ENCODE peak calls at places on chromosomes 1 and 21, in nine cellular contexts. J is CD8-positive, alpha-beta T cell; I is GM10248; M is mesothelial cell of epicardium; F is cardiac fibroblast; Y is fibroblast of the aortic adventitia; S is Calu3; X is neural crest cell; P is kidney. Z is an unnamed sample.

GRCh38 chr1:224435318-224435763 is 744 bp upstream of the WDR26 start:
- DNase-seq in M (no peak), P (no peak), F (peak; percentile 68), I (peak; percentile 26), Y (peak; percentile 86), J (no peak), S (no peak), X (no peak), Z (peak; percentile 54)

GRCh38 chr21:46125846-46126301 is 28.0 kb downstream of the COL6A2 start:
- DNase-seq in Y (no peak), F (no peak), M (peak; percentile 16), I (no peak), S (no peak), P (peak; percentile 68), J (no peak), X (no peak), Z (no peak)

GRCh38 chr1:38028105-38028591 is 15.6 kb downstream of the UTP11 start:
- DNase-seq in I (peak; percentile 84), P (no peak), F (no peak), S (no peak), J (no peak), Y (no peak), X (no peak), M (no peak), Z (no peak)

GRCh38 chr21:45135122-45135521 is 60.7 kb downstream of the ADARB1 start:
- DNase-seq in S (no peak), X (no peak), I (no peak), F (no peak), Y (no peak), P (no peak), J (no peak), M (no peak), Z (no peak)

GRCh38 chr1:61084560-61084991 is 2.2 kb downstream of the NFIA start:
- DNase-seq in I (no peak), J (no peak), P (no peak), M (no peak), Y (peak; percentile 64), S (no peak), F (peak; percentile 27), X (no peak), Z (no peak)

GRCh38 chr1:27366411-27367159 is at the start of gene MAP3K6:
- DNase-seq in M (no peak), P (peak; percentile 98), X (peak; percentile 48), Y (peak; percentile 73), S (peak; percentile 79), J (no peak), F (peak; percentile 88), I (peak; percentile 63), Z (no peak)

GRCh38 chr21:25983745-25984144 is 186.8 kb downstream of the APP start:
- DNase-seq in S (no peak), Y (peak; percentile 24), I (no peak), F (peak; percentile 55), X (no peak), M (no peak), J (no peak), P (no peak), Z (no peak)

GRCh38 chr21:42678618-42679295 is 25.3 kb downstream of the PDE9A start:
- DNase-seq in S (no peak), M (no peak), Y (no peak), J (no peak), P (no peak), I (no peak), X (no peak), F (no peak), Z (no peak)

GRCh38 chr21:20701235-20701634 is 297.0 kb upstream of the NCAM2 start:
- DNase-seq in S (no peak), J (no peak), P (peak; percentile 54), I (no peak), F (no peak), Y (no peak), M (no peak), X (no peak), Z (no peak)

GRCh38 chr1:167103236-167103894 is 9.5 kb downstream of the STYXL2 start:
- DNase-seq in I (no peak), X (no peak), S (no peak), J (no peak), M (no peak), Y (no peak), P (no peak), F (no peak), Z (no peak)

GRCh38 chr1:30881266-30882181 is 27.0 kb downstream of the SDC3 start:
- DNase-seq in M (no peak), I (peak; percentile 77), F (no peak), P (no peak), S (no peak), X (no peak), Y (no peak), J (no peak), Z (no peak)

GRCh38 chr21:42024261-42024877 is 14.2 kb upstream of the ZBTB21 start:
- DNase-seq in S (no peak), J (no peak), P (no peak), F (no peak), M (no peak), I (no peak), Y (no peak), X (no peak), Z (no peak)

GRCh38 chr21:45747802-45748445 is 104.4 kb downstream of the PCBP3 start:
- DNase-seq in J (no peak), F (peak; percentile 41), Y (peak; percentile 47), X (no peak), S (peak; percentile 7), P (no peak), M (no peak), I (no peak), Z (no peak)

GRCh38 chr21:42358261-42358660 is 7.5 kb upstream of the TFF2 start:
- DNase-seq in P (peak; percentile 26), M (no peak), F (no peak), Y (no peak), S (no peak), X (no peak), J (no peak), I (no peak), Z (peak; percentile 20)

GRCh38 chr1:22398656-22399420 is 52.8 kb upstream of the ZBTB40 start:
- DNase-seq in I (no peak), F (peak; percentile 15), S (no peak), Y (peak; percentile 13), X (no peak), M (no peak), P (no peak), J (no peak), Z (no peak)

GRCh38 chr21:45310446-45310845 is 22.8 kb upstream of the POFUT2 start:
- DNase-seq in I (no peak), M (no peak), F (no peak), P (peak; percentile 54), J (no peak), S (no peak), X (no peak), Y (no peak), Z (no peak)

GRCh38 chr1:32619701-32620485 is 30.5 kb downstream of the ZBTB8OS start:
- DNase-seq in M (no peak), X (no peak), J (no peak), I (peak; percentile 52), F (peak; percentile 55), Y (peak; percentile 65), P (no peak), S (no peak), Z (no peak)

GRCh38 chr21:33308586-33309490 is 15.9 kb upstream of the IFNAR1 start:
- DNase-seq in P (no peak), M (no peak), S (no peak), F (peak; percentile 40), X (no peak), J (no peak), I (no peak), Y (peak; percentile 35), Z (no peak)

GRCh38 chr1:162877412-162877811 is 16.4 kb upstream of the CCDC190 start:
- DNase-seq in M (no peak), J (no peak), P (no peak), X (no peak), Y (no peak), S (no peak), I (no peak), F (no peak), Z (no peak)

GRCh38 chr1:156063997-156064285 is 3.0 kb downstream of the RAB25 start:
- DNase-seq in M (no peak), F (peak; percentile 47), I (no peak), J (no peak), X (no peak), S (no peak), Y (no peak), P (no peak), Z (no peak)

GRCh38 chr1:151705739-151706463 is 10.7 kb downstream of the CELF3 start:
- DNase-seq in F (no peak), M (no peak), I (no peak), S (no peak), Y (no peak), P (no peak), X (no peak), J (no peak), Z (no peak)

GRCh38 chr1:225533238-225533637 is 105.4 kb upstream of the LBR start:
- DNase-seq in P (no peak), F (no peak), X (no peak), M (no peak), J (no peak), S (no peak), I (no peak), Y (no peak), Z (no peak)

GRCh38 chr1:59333626-59334277 is 36.9 kb downstream of the FGGY start:
- DNase-seq in Y (no peak), S (no peak), X (no peak), P (no peak), M (no peak), I (no peak), F (no peak), J (no peak), Z (peak; percentile 54)

GRCh38 chr1:202189919-202190715 is 3.5 kb upstream of the LGR6 start:
- DNase-seq in S (peak; percentile 68), F (no peak), J (no peak), M (no peak), I (no peak), X (no peak), Y (no peak), P (no peak), Z (no peak)
- TF ChIP-seq CTCF in S (peak; percentile 36), F (peak; percentile 31), J (no peak), M (no peak), I (no peak), X (peak; percentile 26), Y (peak; percentile 26), P (no peak), Z (no peak)

GRCh38 chr1:114131526-114132220 is 22.0 kb downstream of the SYT6 start:
- DNase-seq in S (no peak), F (no peak), X (no peak), J (no peak), Y (peak; percentile 28), M (no peak), I (no peak), P (no peak), Z (no peak)
- TF ChIP-seq CTCF in S (no peak), F (no peak), X (no peak), J (no peak), Y (no peak), M (no peak), I (no peak), P (no peak), Z (no peak)

GRCh38 chr1:230851291-230851691 is 17.0 kb downstream of the C1orf198 start:
- DNase-seq in S (no peak), J (no peak), I (no peak), P (no peak), X (no peak), M (no peak), Y (peak; percentile 51), F (peak; percentile 73), Z (no peak)
- TF ChIP-seq CTCF in S (no peak), J (no peak), I (no peak), P (no peak), X (no peak), M (no peak), Y (no peak), F (no peak), Z (no peak)

GRCh38 chr1:171141336-171142051 is 43.6 kb upstream of the FMO2 start:
- DNase-seq in S (no peak), I (no peak), X (no peak), J (no peak), M (no peak), Y (peak; percentile 99), P (peak; percentile 65), F (peak; percentile 99), Z (no peak)
- TF ChIP-seq CTCF in S (no peak), I (no peak), X (no peak), J (no peak), M (no peak), Y (peak; percentile 55), P (peak; percentile 19), F (peak; percentile 54), Z (no peak)